ENCODE peak calls at places on chromosomes 11 and 22, in five cellular contexts. G, I, M, Q and L are unnamed samples.

GRCh38 chr11:128288368-128288767 is 299.0 kb downstream of the ETS1 start:
- DNase-seq in Q (no peak), G (no peak), M (no peak), I (no peak), L (no peak)

GRCh38 chr22:49046546-49047305 is 780.9 kb downstream of the BRD1 start:
- DNase-seq in I (no peak), Q (no peak), G (peak), M (no peak), L (peak)

GRCh38 chr11:65452806-65453490 is 30.4 kb downstream of the NEAT1 start:
- DNase-seq in G (no peak), Q (no peak), M (peak), I (peak), L (peak)

GRCh38 chr11:27505781-27506180 is 788 bp downstream of the LIN7C start:
- DNase-seq in G (no peak), M (no peak), I (no peak), Q (no peak), L (no peak)

GRCh38 chr11:3165152-3165705 is at the start of gene OSBPL5:
- DNase-seq in Q (peak), M (peak), I (peak), G (peak), L (peak)

GRCh38 chr11:75896843-75897419 is 81.9 kb downstream of the UVRAG start:
- DNase-seq in I (peak), M (peak), G (no peak), Q (no peak), L (no peak)

GRCh38 chr11:114179234-114179941 is 116.8 kb upstream of the NNMT start:
- DNase-seq in G (no peak), M (no peak), Q (peak), I (peak), L (peak)

GRCh38 chr22:19875061-19875530 is 20.4 kb upstream of the GNB1L start:
- DNase-seq in M (no peak), I (no peak), Q (peak), G (no peak), L (no peak)

GRCh38 chr11:109619498-109619897 is 197.5 kb downstream of the C11orf87 start:
- DNase-seq in I (peak), M (peak), Q (no peak), G (no peak), L (no peak)

GRCh38 chr22:22246706-22247105 is 2.1 kb downstream of the VPREB1 start:
- DNase-seq in Q (no peak), G (no peak), I (no peak), M (no peak), L (no peak)

GRCh38 chr11:66914505-66914904 is 43.7 kb downstream of the PC start:
- DNase-seq in I (no peak), G (no peak), M (no peak), Q (no peak), L (no peak)

GRCh38 chr11:125777309-125777708 is 1.3 kb downstream of the PATE2 start:
- DNase-seq in G (no peak), M (peak), I (no peak), Q (no peak), L (no peak)

GRCh38 chr22:49545606-49546005 is 282.1 kb downstream of the BRD1 start:
- DNase-seq in Q (no peak), I (no peak), M (no peak), G (no peak), L (no peak)

GRCh38 chr11:128400382-128401203 is 186.8 kb downstream of the ETS1 start:
- DNase-seq in Q (no peak), I (no peak), M (no peak), G (no peak), L (no peak)

GRCh38 chr22:27136596-27136995 is 479.2 kb downstream of the MIAT start:
- DNase-seq in M (no peak), I (no peak), Q (no peak), G (no peak), L (no peak)

GRCh38 chr11:96311120-96311568 is 31.9 kb downstream of the MAML2 start:
- DNase-seq in G (no peak), I (peak), M (no peak), Q (no peak), L (no peak)

GRCh38 chr11:65471410-65471762 is 27.5 kb upstream of the MALAT1 start:
- DNase-seq in I (peak), Q (peak), M (no peak), G (no peak), L (peak)

GRCh38 chr11:7471071-7471470 is 14.2 kb upstream of the OLFML1 start:
- DNase-seq in Q (no peak), G (no peak), M (no peak), I (no peak), L (no peak)

GRCh38 chr22:21951931-21952465 is 650 bp downstream of the PPM1F start:
- DNase-seq in Q (peak), I (peak), G (peak), M (no peak), L (peak)

GRCh38 chr11:134945993-134946392 is 534.0 kb upstream of the B3GAT1 start:
- DNase-seq in Q (no peak), M (peak), G (no peak), I (peak), L (no peak)

GRCh38 chr11:8294251-8294935 is 30.7 kb upstream of the LMO1 start:
- DNase-seq in G (peak), M (no peak), Q (no peak), I (no peak), L (no peak)

GRCh38 chr11:61401558-61401957 is 9.2 kb downstream of the TMEM216 start:
- DNase-seq in Q (no peak), I (no peak), M (no peak), G (no peak), L (no peak)

GRCh38 chr11:26620282-26621045 is 48.4 kb upstream of the MUC15 start:
- DNase-seq in I (peak), Q (no peak), G (no peak), M (peak), L (no peak)

GRCh38 chr22:39155421-39155820 is 2.9 kb upstream of the CBX7 start:
- DNase-seq in G (no peak), M (no peak), Q (no peak), I (no peak), L (no peak)

GRCh38 chr11:94574193-94574961 is 7.2 kb downstream of the PIWIL4 start:
- DNase-seq in I (peak), M (no peak), G (no peak), Q (no peak), L (no peak)

GRCh38 chr22:41352058-41352457 is 29.7 kb upstream of the TEF start:
- DNase-seq in G (no peak), I (no peak), Q (no peak), M (no peak), L (no peak)

GRCh38 chr11:78313181-78313788 is 104.3 kb downstream of the GAB2 start:
- DNase-seq in I (peak), M (peak), G (no peak), Q (peak), L (peak)

GRCh38 chr22:46002757-46003270 is 25.9 kb upstream of the WNT7B start:
- DNase-seq in I (peak), M (no peak), G (no peak), Q (peak), L (peak)

GRCh38 chr22:43446881-43447280 is 35.1 kb downstream of the MPPED1 start:
- DNase-seq in M (peak), G (no peak), Q (no peak), I (peak), L (no peak)

GRCh38 chr11:72642815-72643511 is 31.3 kb downstream of the PDE2A start:
- DNase-seq in M (peak), G (peak), Q (peak), I (peak), L (peak)

GRCh38 chr11:67355023-67355793 is 1.9 kb upstream of the POLD4 start:
- DNase-seq in M (no peak), Q (peak), I (no peak), G (no peak), L (no peak)

DNA sequence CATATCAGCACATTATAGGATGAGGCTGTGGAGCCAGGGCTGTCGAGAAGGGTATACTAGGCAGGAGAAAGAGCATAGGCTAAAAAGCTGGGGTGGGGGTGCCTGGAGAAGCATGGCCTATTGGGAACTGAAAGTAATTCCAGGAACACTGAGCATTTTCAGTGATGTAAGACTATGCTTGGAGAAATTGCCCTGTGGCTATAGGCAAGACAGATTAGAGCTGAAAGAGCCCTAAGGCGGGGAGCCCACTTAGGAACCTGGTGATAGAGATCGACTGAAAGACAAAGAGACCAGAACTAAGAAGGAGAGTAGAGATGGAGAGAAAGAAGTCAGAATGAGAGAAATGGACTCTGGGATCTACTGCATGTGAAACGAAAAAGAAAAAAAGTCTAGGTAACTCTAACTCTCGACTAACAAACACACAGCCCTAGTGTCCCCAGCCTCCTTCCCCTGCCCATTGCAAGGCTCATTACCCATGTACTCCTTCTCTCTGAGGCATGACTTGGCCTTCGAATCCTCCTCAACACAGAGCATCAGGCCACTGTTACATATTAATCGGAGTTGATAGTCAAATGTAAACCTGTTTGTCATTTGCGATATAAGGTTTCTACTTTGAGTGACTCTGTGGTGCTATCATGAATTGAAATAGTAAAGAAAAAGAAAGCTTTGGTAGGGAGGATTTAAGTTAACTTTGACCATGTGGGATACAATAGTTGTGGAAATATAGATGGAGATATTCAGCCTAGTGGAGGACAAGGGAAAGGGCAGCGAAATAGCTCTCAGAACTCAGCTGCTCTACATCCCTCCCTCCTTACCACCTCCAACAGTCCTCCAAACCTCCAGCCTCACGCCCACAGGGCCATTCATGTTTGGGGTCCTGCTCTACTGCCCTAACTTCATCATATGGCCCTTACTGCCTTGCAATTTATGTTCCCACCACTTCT is 52.3 kb upstream of the BMAL1 start:
- DNase-seq in M (no peak), I (no peak), Q (no peak), G (no peak), L (no peak)
- TF ChIP-seq CTCF in M (no peak), I (no peak), Q (no peak), G (no peak), L (no peak)

GRCh38 chr11:48066881-48067800 is 86.8 kb downstream of the PTPRJ start:
- DNase-seq in I (no peak), G (no peak), Q (no peak), M (no peak), L (no peak)
- TF ChIP-seq CTCF in I (no peak), G (no peak), Q (no peak), M (no peak), L (no peak)

GRCh38 chr11:69914286-69915150 is 95.3 kb upstream of the FGF3 start:
- DNase-seq in G (no peak), M (peak), I (peak), Q (peak), L (no peak)

GRCh38 chr11:69916806-69917387 is 97.7 kb upstream of the FGF3 start:
- DNase-seq in I (no peak), M (no peak), G (no peak), Q (no peak), L (peak)

GRCh38 chr11:69917529-69917928 is 98.3 kb upstream of the FGF3 start:
- DNase-seq in Q (no peak), M (no peak), G (no peak), I (no peak), L (peak)

GRCh38 chr11:69915151-69915500 is 95.9 kb upstream of the FGF3 start:
- DNase-seq in Q (no peak), I (peak), M (peak), G (no peak), L (no peak)

DNA sequence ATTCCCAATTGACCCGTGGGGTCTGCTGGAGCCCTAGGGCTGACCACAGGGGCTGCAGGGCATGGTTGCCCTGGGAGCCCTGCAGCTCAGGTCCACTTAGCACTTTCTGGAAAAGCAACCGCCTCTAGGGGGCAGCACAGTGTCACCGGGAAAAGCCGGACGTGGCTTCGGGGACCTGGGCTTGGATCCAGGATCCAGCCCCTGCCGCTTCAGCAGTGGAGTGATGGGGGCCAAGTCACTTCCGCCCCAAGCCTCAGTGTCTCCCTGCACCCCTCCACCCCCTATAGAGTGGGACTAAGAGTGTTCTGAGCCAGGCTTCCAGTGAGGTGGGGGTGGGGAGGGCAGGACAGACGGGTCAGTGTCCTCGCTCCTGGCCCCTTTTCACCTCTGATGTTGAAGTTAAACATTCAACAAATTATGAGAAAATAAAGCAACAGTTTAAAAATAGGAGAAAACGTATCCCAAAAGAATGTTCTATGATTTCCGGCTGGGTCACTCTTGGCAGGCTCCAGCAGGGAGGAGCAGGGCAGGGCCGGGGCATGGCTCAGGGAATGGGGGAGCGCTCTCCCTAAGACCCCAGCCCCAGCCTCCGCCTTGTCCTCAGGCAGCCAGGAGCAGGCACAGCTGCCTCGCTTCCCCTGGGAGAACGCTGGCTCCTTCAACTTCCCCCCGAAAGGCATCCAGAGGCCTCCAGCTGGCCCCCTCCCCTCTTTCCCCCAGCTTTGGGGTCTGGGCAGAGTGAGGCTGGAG is 96.5 kb upstream of the FGF3 start:
- DNase-seq in I (peak), M (peak), G (peak), Q (peak), L (peak)
- TF ChIP-seq CTCF in I (peak), M (peak), G (peak), Q (peak), L (peak)

DNA sequence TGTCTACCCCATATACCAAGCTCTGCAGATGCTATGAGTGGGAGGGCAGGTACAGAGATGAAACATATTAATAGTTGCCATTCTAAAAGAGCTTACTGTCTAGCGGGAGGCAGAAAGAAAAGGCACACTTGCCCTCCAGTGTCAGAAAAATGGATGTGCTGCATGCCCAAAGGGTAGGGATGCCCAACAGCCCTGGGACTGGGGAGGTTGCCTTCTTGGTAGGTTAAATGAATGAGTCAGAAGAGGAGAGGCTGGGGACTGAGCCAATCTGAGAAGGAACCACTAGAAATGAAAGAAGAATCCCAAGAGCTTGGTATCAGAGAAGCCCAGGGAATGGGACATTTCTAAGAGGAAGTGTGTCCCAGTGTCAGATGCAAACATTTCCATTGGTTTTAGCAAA is 1.2 kb downstream of the BIRC3 start:
- DNase-seq in G (no peak), I (peak), Q (no peak), M (no peak), L (peak)
- TF ChIP-seq CTCF in G (no peak), I (peak), Q (no peak), M (no peak), L (no peak)